ENCODE peak calls at places on chromosomes 12 and 14, in nine cellular contexts. J is heart left ventricle, U is thoracic aorta, N is uterus, I is pancreas, B is lower lobe of right lung, R is right lobe of liver, D is H9, O is body of pancreas. W is an unnamed sample.

GRCh38 chr12:45577844-45578399 is 151.6 kb upstream of the ARID2 start:
- DNase-seq in J (no peak), B (no peak), O (no peak), D (no peak), I (no peak), U (no peak), R (no peak), N (no peak), W (no peak)

GRCh38 chr12:68331500-68331868 is 678 bp downstream of the MDM1 start:
- DNase-seq in R (no peak), I (no peak), B (no peak), O (no peak), N (no peak), U (no peak), D (no peak), J (no peak), W (peak)

GRCh38 chr14:73125746-73126145 is 10.6 kb upstream of the PSEN1 start:
- DNase-seq in J (no peak), D (no peak), N (no peak), R (no peak), B (no peak), U (no peak), I (no peak), O (no peak), W (no peak)

GRCh38 chr12:27555928-27556778 is 32.1 kb downstream of the PPFIBP1 start:
- DNase-seq in B (no peak), R (no peak), D (no peak), N (no peak), I (no peak), J (no peak), O (no peak), U (no peak), W (no peak)

GRCh38 chr12:62933220-62933870 is 1.6 kb downstream of the PPM1H start:
- DNase-seq in I (peak), B (no peak), D (peak), R (peak), J (peak), N (no peak), U (no peak), O (peak), W (no peak)

GRCh38 chr14:56569174-56569573 is 10.4 kb upstream of the TMEM260 start:
- DNase-seq in U (no peak), D (no peak), O (no peak), B (no peak), R (no peak), J (no peak), I (no peak), N (no peak), W (no peak)

GRCh38 chr14:89720076-89720687 is 234.3 kb downstream of the EFCAB11 start:
- DNase-seq in N (no peak), I (no peak), O (no peak), B (no peak), R (no peak), J (no peak), U (no peak), D (no peak), W (no peak)

GRCh38 chr12:50257226-50258166 is 25.8 kb downstream of the LIMA1 start:
- DNase-seq in D (no peak), O (peak), R (no peak), N (no peak), I (no peak), J (no peak), U (no peak), B (no peak), W (no peak)

GRCh38 chr12:16352481-16352880 is 5.0 kb downstream of the MGST1 start:
- DNase-seq in N (no peak), D (no peak), J (no peak), U (no peak), B (no peak), O (no peak), R (no peak), I (no peak), W (no peak)

GRCh38 chr12:24496755-24497154 is 452.1 kb downstream of the BCAT1 start:
- DNase-seq in J (no peak), N (no peak), R (no peak), U (no peak), O (no peak), D (no peak), I (no peak), B (no peak), W (no peak)

GRCh38 chr14:94581127-94581999 is at the start of gene SERPINA5:
- DNase-seq in B (no peak), N (no peak), O (peak), D (peak), R (peak), U (no peak), I (peak), J (peak), W (no peak)

GRCh38 chr12:6364037-6364360 is 11.4 kb downstream of the SCNN1A start:
- DNase-seq in J (no peak), I (no peak), N (no peak), D (no peak), B (no peak), U (no peak), R (peak), O (no peak), W (no peak)

GRCh38 chr14:70188608-70189540 is at the start of gene SLC8A3:
- DNase-seq in I (peak), R (peak), D (peak), B (no peak), N (no peak), J (no peak), U (no peak), O (peak), W (peak)

GRCh38 chr12:122891661-122892525 is 4.0 kb downstream of the VPS37B start:
- DNase-seq in B (no peak), N (no peak), U (no peak), I (no peak), O (no peak), D (peak), J (no peak), R (no peak), W (no peak)

GRCh38 chr14:99928963-99929362 is 135.8 kb downstream of the EML1 start:
- DNase-seq in U (no peak), R (no peak), O (no peak), D (no peak), B (no peak), I (no peak), J (no peak), N (no peak), W (no peak)

GRCh38 chr12:44446181-44446580 is 429.9 kb downstream of the NELL2 start:
- DNase-seq in I (no peak), B (no peak), R (no peak), N (no peak), D (no peak), J (no peak), O (no peak), U (no peak), W (no peak)

GRCh38 chr12:114812858-114813761 is 129.1 kb upstream of the TBX3 start:
- DNase-seq in N (peak), R (no peak), I (no peak), O (no peak), U (no peak), D (no peak), J (no peak), B (no peak), W (no peak)

GRCh38 chr14:68798621-68799020 is 5.8 kb upstream of the ZFP36L1 start:
- DNase-seq in U (no peak), I (no peak), B (no peak), O (no peak), J (no peak), R (no peak), D (no peak), N (no peak), W (no peak)

GRCh38 chr14:26548431-26548830 is 49.4 kb downstream of the NOVA1 start:
- DNase-seq in N (no peak), U (no peak), R (no peak), I (no peak), J (no peak), B (no peak), O (no peak), D (no peak), W (no peak)

GRCh38 chr14:50059773-50060629 is 56.4 kb downstream of the VCPKMT start:
- DNase-seq in N (no peak), J (no peak), D (no peak), I (no peak), O (no peak), R (no peak), U (no peak), B (no peak), W (no peak)

GRCh38 chr12:75526655-75527511 is 15.5 kb upstream of the KRR1 start:
- DNase-seq in D (peak), U (no peak), B (no peak), O (no peak), I (no peak), N (no peak), R (no peak), J (no peak), W (peak)

GRCh38 chr14:76776306-76777251 is 15.3 kb downstream of the VASH1 start:
- DNase-seq in J (no peak), U (no peak), B (no peak), R (no peak), I (no peak), N (peak), D (peak), O (peak), W (no peak)

GRCh38 chr12:25293596-25293995 is 42.9 kb upstream of the KRAS start:
- DNase-seq in O (no peak), N (no peak), J (no peak), B (no peak), I (no peak), D (no peak), U (no peak), R (no peak), W (no peak)

GRCh38 chr12:108514973-108515814 is at the start of gene FICD:
- DNase-seq in U (peak), D (peak), N (peak), B (peak), R (peak), O (peak), J (peak), I (peak), W (peak)

GRCh38 chr12:108518101-108518715 is 3.1 kb downstream of the FICD start:
- DNase-seq in R (no peak), J (no peak), O (no peak), I (no peak), B (no peak), D (no peak), U (no peak), N (no peak), W (no peak)

GRCh38 chr12:108515916-108516315 is 839 bp downstream of the FICD start:
- DNase-seq in D (no peak), U (no peak), J (no peak), R (no peak), N (no peak), O (peak), I (no peak), B (no peak), W (no peak)

GRCh38 chr12:108517288-108518100 is 2.4 kb downstream of the FICD start:
- DNase-seq in B (no peak), U (no peak), O (no peak), D (no peak), I (no peak), J (no peak), R (no peak), N (no peak), W (no peak)

GRCh38 chr12:108516511-108517275 is 1.6 kb downstream of the FICD start:
- DNase-seq in B (no peak), J (no peak), I (no peak), U (no peak), O (no peak), N (no peak), D (peak), R (no peak), W (no peak)
- TF ChIP-seq CTCF in B (no peak), J (no peak), I (no peak), U (no peak), O (no peak), N (no peak), D (no peak), R (no peak), W (no peak)

GRCh38 chr14:21317433-21317832 is 37.5 kb downstream of the RPGRIP1 start:
- DNase-seq in D (no peak), B (no peak), U (no peak), N (no peak), J (no peak), I (no peak), R (no peak), O (no peak), W (no peak)

GRCh38 chr14:21320913-21321312 is 41.0 kb downstream of the RPGRIP1 start:
- DNase-seq in B (no peak), O (no peak), N (no peak), U (no peak), I (no peak), D (no peak), R (no peak), J (no peak), W (no peak)
- H3K27ac ChIP-seq in B (no peak), O (no peak), N (no peak), U (no peak), I (no peak), D (no peak), R (no peak), J (no peak), W (no peak)

GRCh38 chr12:112418596-112419268 is at the start of gene PTPN11:
- DNase-seq in D (peak), U (peak), J (peak), N (peak), B (peak), R (peak), I (peak), O (peak), W (peak)
- TF ChIP-seq CTCF in D (peak), U (no peak), J (peak), N (no peak), B (peak), R (peak), I (no peak), O (peak), W (peak)

DNA sequence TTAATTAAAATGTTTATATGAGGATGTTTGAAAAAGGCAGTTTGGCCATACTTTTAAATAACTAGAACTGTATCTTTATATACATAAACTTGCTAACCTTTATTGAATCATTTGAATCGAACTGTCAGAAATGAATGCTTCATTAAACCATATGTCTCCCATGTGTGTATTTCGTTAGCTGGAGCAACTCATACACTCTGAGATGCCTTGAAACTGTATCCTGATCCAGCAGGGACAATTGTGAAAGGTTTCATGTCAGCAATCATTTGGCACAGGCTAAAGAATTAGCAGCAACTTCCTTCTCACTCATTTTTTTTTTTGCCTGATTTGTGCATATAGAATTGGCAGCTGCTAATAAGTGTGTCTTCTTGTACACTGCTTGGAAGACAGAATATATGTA is 109.9 kb downstream of the NAV3 start:
- DNase-seq in N (no peak), R (no peak), U (no peak), O (no peak), I (no peak), B (no peak), J (no peak), D (no peak), W (no peak)
- H3K27ac ChIP-seq in N (peak), R (no peak), U (no peak), O (no peak), I (no peak), B (peak), J (no peak), D (no peak), W (no peak)

GRCh38 chr12:53379389-53380103 is 430 bp upstream of the SP1 start:
- DNase-seq in R (peak), I (peak), U (peak), D (peak), O (peak), N (peak), B (peak), J (peak), W (peak)
- TF ChIP-seq CTCF in R (no peak), I (no peak), U (no peak), D (no peak), O (no peak), N (no peak), B (no peak), J (no peak), W (no peak)

DNA sequence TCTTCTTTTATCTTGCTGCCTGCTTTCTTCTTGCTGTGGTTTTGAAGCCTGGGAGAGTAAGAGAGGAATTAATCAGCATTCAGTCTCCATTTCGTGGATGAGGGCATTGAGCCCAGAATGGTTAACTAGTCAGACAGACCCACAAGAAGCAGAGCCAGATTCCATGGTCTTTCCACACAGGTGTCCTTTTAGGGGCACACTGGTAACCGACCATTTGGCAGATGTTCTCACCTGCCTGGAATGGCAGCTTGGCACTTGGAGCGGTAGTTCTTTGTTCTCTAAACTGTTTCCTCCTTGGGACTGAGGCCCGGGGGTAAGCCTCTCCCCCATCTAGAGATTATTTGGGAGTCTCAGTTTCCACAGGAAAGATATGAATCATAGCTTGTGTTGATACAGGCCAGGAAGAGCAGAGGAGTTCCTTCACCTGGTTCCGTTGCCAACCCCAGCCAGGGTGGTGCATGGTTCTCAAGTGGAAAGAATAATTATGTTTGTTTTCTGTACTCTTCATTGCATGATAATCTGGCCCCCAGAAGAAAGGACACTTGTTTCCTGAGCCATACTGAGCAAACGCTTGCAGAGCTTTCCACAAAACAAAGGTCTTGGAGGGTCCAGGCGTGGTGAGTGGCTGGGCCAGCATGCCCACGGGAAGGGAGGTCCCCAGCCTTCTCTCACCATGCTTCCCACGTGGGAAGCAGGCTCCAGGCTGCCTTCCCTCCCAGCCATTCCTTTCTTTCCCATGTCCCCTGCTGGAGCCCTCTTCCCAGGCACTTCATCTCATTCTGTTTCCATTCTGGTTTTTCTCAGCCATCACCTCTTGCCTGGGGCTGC is 2.0 kb upstream of the KRT75 start:
- DNase-seq in I (no peak), U (no peak), J (no peak), N (no peak), R (no peak), B (no peak), O (peak), D (peak), W (peak)
- H3K27ac ChIP-seq in I (peak), U (no peak), J (no peak), N (no peak), R (no peak), B (no peak), O (peak), D (no peak), W (peak)

DNA sequence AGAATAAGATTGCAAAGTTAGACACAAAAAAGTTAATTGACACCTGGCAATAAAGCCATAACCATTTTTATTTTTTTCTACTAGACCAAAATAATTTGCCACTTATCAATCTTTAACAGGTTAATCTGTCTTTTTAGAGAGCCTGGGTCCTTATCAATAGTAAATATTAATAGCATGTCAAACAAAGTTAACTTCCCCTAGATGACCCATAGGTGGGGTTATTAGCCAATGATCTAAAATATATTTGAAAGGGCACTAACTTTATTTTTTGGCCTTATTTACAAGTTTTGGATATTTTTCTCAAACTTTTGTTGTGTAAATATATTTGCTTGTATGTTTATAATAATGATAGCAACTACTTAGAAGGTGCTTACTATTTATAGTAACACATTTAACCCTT is 3.9 kb downstream of the ANKRD33 start:
- DNase-seq in N (no peak), J (no peak), U (no peak), B (no peak), O (no peak), I (no peak), R (no peak), D (no peak), W (peak)
- TF ChIP-seq CTCF in N (no peak), J (peak), U (peak), B (peak), O (peak), I (no peak), R (peak), D (peak), W (peak)

GRCh38 chr12:106417926-106418910 is 60.7 kb downstream of the POLR3B start:
- DNase-seq in J (no peak), N (no peak), B (no peak), D (no peak), O (no peak), R (no peak), U (no peak), I (no peak), W (peak)
- H3K27ac ChIP-seq in J (no peak), N (peak), B (no peak), D (no peak), O (peak), R (no peak), U (no peak), I (no peak), W (no peak)